ENCODE peak calls at places on chromosomes 4 and X, in seven cellular contexts. D is hepatocyte; I is AG09309; G is activated CD4-positive, alpha-beta T cell treated with anti-CD3 and anti-CD28 coated beads, Interleukin-2, amount 50 U/mL, for 1 hour; C is ELR; Z is nucleus accumbens; J is ACHN. A is an unnamed sample.
A peak's percentile ranks its signal among the peaks of the same experiment; 100 is the strongest.

GRCh38 chrX:30992381-30992904 is 79.4 kb downstream of the FTHL17 start:
- DNase-seq in D (no peak), I (no peak), G (no peak), C (no peak), Z (no peak), J (no peak), A (no peak)

GRCh38 chrX:48467331-48467761 is 2.7 kb downstream of the SLC38A5 start:
- DNase-seq in D (no peak), I (no peak), G (no peak), C (no peak), Z (no peak), J (no peak), A (no peak)

GRCh38 chr4:35541888-35542213 is 702.5 kb downstream of the ARAP2 start:
- DNase-seq in D (no peak), I (no peak), G (no peak), C (no peak), Z (no peak), J (no peak), A (no peak)

GRCh38 chrX:13015536-13016236 is 28.7 kb downstream of the FAM9C start:
- DNase-seq in D (no peak), I (no peak), G (no peak), C (no peak), Z (no peak), J (no peak), A (no peak)

GRCh38 chr4:68466185-68466584 is 18.9 kb downstream of the TMPRSS11E start:
- DNase-seq in D (no peak), I (peak; percentile 16), G (no peak), C (peak; percentile 93), Z (no peak), J (peak; percentile 70), A (no peak)

GRCh38 chr4:139164731-139165130 is 12.3 kb downstream of the ELF2 start:
- DNase-seq in D (no peak), I (no peak), G (no peak), C (no peak), Z (no peak), J (no peak), A (no peak)

GRCh38 chr4:127783971-127784519 is 1.9 kb downstream of the HSPA4L start:
- DNase-seq in D (no peak), I (no peak), G (no peak), C (no peak), Z (no peak), J (peak; percentile 42), A (no peak)

GRCh38 chr4:11954093-11954492 is 525.4 kb upstream of the HS3ST1 start:
- DNase-seq in D (peak; percentile 48), I (no peak), G (no peak), C (peak; percentile 0), Z (no peak), J (peak; percentile 33), A (no peak)

GRCh38 chr4:37693450-37694190 is 7.4 kb upstream of the RELL1 start:
- DNase-seq in D (no peak), I (peak; percentile 59), G (no peak), C (peak; percentile 95), Z (no peak), J (peak; percentile 58), A (no peak)

GRCh38 chrX:150558424-150558823 is 10.0 kb upstream of the MTM1 start:
- DNase-seq in D (no peak), I (no peak), G (no peak), C (no peak), Z (no peak), J (no peak), A (no peak)

GRCh38 chrX:16573781-16574180 is 76.2 kb upstream of the S100G start:
- DNase-seq in D (no peak), I (peak; percentile 8), G (no peak), C (peak; percentile 77), Z (no peak), J (peak; percentile 52), A (no peak)

GRCh38 chr4:89110986-89111832 is at the start of gene TIGD2:
- DNase-seq in D (peak; percentile 97), I (peak; percentile 37), G (peak; percentile 87), C (peak; percentile 87), Z (peak; percentile 77), J (peak; percentile 85), A (peak; percentile 87)

GRCh38 chrX:106302304-106302703 is 134.2 kb downstream of the PWWP3B start:
- DNase-seq in D (peak; percentile 19), I (no peak), G (no peak), C (no peak), Z (no peak), J (no peak), A (no peak)

GRCh38 chr4:91990726-91991125 is 313.0 kb upstream of the GRID2 start:
- DNase-seq in D (no peak), I (no peak), G (no peak), C (no peak), Z (no peak), J (no peak), A (no peak)

GRCh38 chrX:129522184-129523059 is 868 bp downstream of the SMARCA1 start:
- DNase-seq in D (peak; percentile 78), I (no peak), G (peak; percentile 0), C (peak; percentile 77), Z (peak; percentile 45), J (peak; percentile 60), A (peak; percentile 62)

GRCh38 chrX:72079607-72080006 is 52.1 kb downstream of the RTL5 start:
- DNase-seq in D (no peak), I (no peak), G (no peak), C (no peak), Z (no peak), J (no peak), A (no peak)

GRCh38 chr4:187944179-187944578 is 51.4 kb upstream of the ZFP42 start:
- DNase-seq in D (no peak), I (no peak), G (no peak), C (no peak), Z (no peak), J (no peak), A (no peak)

GRCh38 chrX:111624169-111624568 is 56.8 kb upstream of the ALG13 start:
- DNase-seq in D (no peak), I (no peak), G (no peak), C (no peak), Z (no peak), J (no peak), A (no peak)

GRCh38 chrX:47200385-47201150 is 6.9 kb downstream of the UBA1 start:
- DNase-seq in D (peak; percentile 55), I (peak; percentile 59), G (no peak), C (peak; percentile 37), Z (no peak), J (no peak), A (no peak)

GRCh38 chr4:173478136-173478860 is 51.7 kb downstream of the HAND2 start:
- DNase-seq in D (no peak), I (no peak), G (no peak), C (no peak), Z (no peak), J (no peak), A (no peak)

GRCh38 chr4:185424905-185425599 is 712 bp downstream of the UFSP2 start:
- DNase-seq in D (no peak), I (peak; percentile 7), G (no peak), C (no peak), Z (peak; percentile 50), J (no peak), A (no peak)

GRCh38 chrX:122220644-122221373 is 963.3 kb upstream of the GRIA3 start:
- DNase-seq in D (no peak), I (no peak), G (no peak), C (no peak), Z (no peak), J (no peak), A (no peak)

GRCh38 chrX:32281853-32282252 is 929.5 kb downstream of the DMD start:
- DNase-seq in D (no peak), I (no peak), G (no peak), C (no peak), Z (no peak), J (no peak), A (no peak)

GRCh38 chr4:19309365-19309764 is 942.3 kb upstream of the SLIT2 start:
- DNase-seq in D (peak; percentile 18), I (peak; percentile 44), G (no peak), C (peak; percentile 70), Z (no peak), J (peak; percentile 42), A (no peak)

GRCh38 chr4:111960241-111960667 is 185.0 kb upstream of the FAM241A start:
- DNase-seq in D (no peak), I (peak; percentile 1), G (no peak), C (peak; percentile 83), Z (no peak), J (no peak), A (no peak)

GRCh38 chr4:81811562-81812293 is 340.0 kb upstream of the RASGEF1B start:
- DNase-seq in D (peak; percentile 10), I (no peak), G (no peak), C (no peak), Z (no peak), J (no peak), A (no peak)

GRCh38 chrX:17397074-17397473 is 22.1 kb downstream of the NHS start:
- DNase-seq in D (no peak), I (no peak), G (no peak), C (peak; percentile 78), Z (no peak), J (peak; percentile 70), A (no peak)

GRCh38 chrX:65874765-65875164 is 165.1 kb downstream of the VSIG4 start:
- DNase-seq in D (no peak), I (no peak), G (no peak), C (no peak), Z (no peak), J (no peak), A (no peak)

A was measured in dorsolateral prefrontal cortex.